ENCODE peak calls at places on chromosome 12, in ten cellular contexts. J is endothelial cell of umbilical vein, C is DND-41, I is H1, F is cardiac muscle cell, M is lower lobe of right lung, N is pancreas, G is upper lobe of left lung, Z is heart left ventricle, O is breast epithelium. B is an unnamed sample. For H3K4me1 and H3K36me3, the result is how much of the 10 kb centered on the place peaks cover.

GRCh38 chr12:48000878-48001321 is 3.4 kb downstream of the COL2A1 start:
- DNase-seq in M (no peak), N (no peak), O (peak), G (peak), J (peak), C (no peak), F (peak), Z (peak), I (no peak), B (no peak)

GRCh38 chr12:128818065-128819022 is 5.4 kb downstream of the SLC15A4 start:
- DNase-seq in J (no peak), O (no peak), G (no peak), C (no peak), M (no peak), I (no peak), Z (no peak), F (peak), N (no peak), B (no peak)

GRCh38 chr12:123131879-123132402 is 18.9 kb downstream of the PITPNM2 start:
- DNase-seq in Z (peak), N (no peak), C (peak), O (peak), G (peak), F (no peak), I (no peak), J (no peak), M (peak), B (peak)

GRCh38 chr12:10829994-10830393 is 3.8 kb upstream of the TAS2R10 start:
- DNase-seq in M (no peak), N (no peak), C (no peak), I (no peak), Z (no peak), J (no peak), G (no peak), O (no peak), F (peak), B (no peak)

GRCh38 chr12:68317047-68317667 is 15.0 kb downstream of the MDM1 start:
- DNase-seq in F (peak), N (peak), G (no peak), I (no peak), C (peak), M (no peak), J (peak), O (no peak), Z (no peak), B (peak)

GRCh38 chr12:114399664-114400211 is 6.2 kb downstream of the TBX5 start:
- DNase-seq in J (no peak), O (no peak), C (no peak), Z (no peak), M (no peak), G (no peak), N (no peak), F (peak), I (peak), B (no peak)

GRCh38 chr12:54428050-54429013 is 9.3 kb upstream of the ITGA5 start:
- DNase-seq in O (no peak), F (peak), Z (no peak), C (no peak), G (peak), N (no peak), J (peak), I (no peak), M (no peak), B (no peak)

GRCh38 chr12:94290353-94290752 is 142.0 kb downstream of the PLXNC1 start:
- DNase-seq in Z (peak), O (no peak), J (no peak), C (no peak), M (no peak), F (no peak), I (no peak), G (peak), N (no peak), B (no peak)

GRCh38 chr12:32230607-32230982 is 123.9 kb downstream of the BICD1 start:
- DNase-seq in O (no peak), Z (no peak), C (no peak), M (no peak), G (no peak), J (no peak), I (no peak), F (no peak), N (no peak), B (no peak)

GRCh38 chr12:17665839-17666238 is 424.2 kb downstream of the RERGL start:
- DNase-seq in O (no peak), N (no peak), G (no peak), M (no peak), C (no peak), F (no peak), I (no peak), J (no peak), Z (no peak), B (no peak)

GRCh38 chr12:28127455-28127854 is 62.8 kb upstream of the CCDC91 start:
- DNase-seq in M (no peak), I (no peak), J (no peak), N (no peak), F (no peak), G (no peak), Z (no peak), C (no peak), O (no peak), B (no peak)

GRCh38 chr12:52895726-52896189 is 9.1 kb downstream of the KRT8 start:
- DNase-seq in Z (no peak), C (no peak), M (no peak), N (no peak), G (no peak), J (no peak), I (no peak), O (no peak), F (no peak), B (no peak)

GRCh38 chr12:13465641-13466040 is 269.1 kb downstream of the EMP1 start:
- DNase-seq in C (no peak), G (no peak), N (no peak), O (no peak), J (no peak), M (no peak), F (peak), Z (peak), I (no peak), B (no peak)

GRCh38 chr12:123148223-123148622 is 2.7 kb downstream of the PITPNM2 start:
- DNase-seq in N (no peak), M (no peak), C (no peak), G (no peak), Z (no peak), I (no peak), F (no peak), O (no peak), J (no peak), B (no peak)

GRCh38 chr12:53596920-53597363 is 29.2 kb downstream of the ATF7 start:
- DNase-seq in G (no peak), O (no peak), N (no peak), J (peak), Z (no peak), F (peak), C (no peak), I (no peak), M (no peak), B (no peak)

GRCh38 chr12:118126119-118126757 is 9.7 kb upstream of the PEBP1 start:
- DNase-seq in J (no peak), N (peak), M (peak), I (no peak), G (peak), O (peak), Z (peak), F (no peak), C (no peak), B (no peak)

GRCh38 chr12:7141351-7142005 is 11.3 kb downstream of the CLSTN3 start:
- DNase-seq in M (no peak), J (no peak), Z (no peak), F (no peak), C (no peak), N (no peak), O (no peak), I (no peak), G (no peak), B (no peak)

GRCh38 chr12:39441189-39441962 is 1.5 kb downstream of the KIF21A start:
- DNase-seq in O (no peak), N (no peak), G (no peak), F (no peak), J (no peak), Z (no peak), C (no peak), M (no peak), I (no peak), B (no peak)

GRCh38 chr12:80778005-80778541 is 61.4 kb downstream of the MYF5 start:
- DNase-seq in G (peak), I (no peak), J (peak), C (peak), M (no peak), N (peak), O (peak), F (peak), Z (peak), B (no peak)

GRCh38 chr12:30417697-30418231 is 277.9 kb downstream of the IPO8 start:
- DNase-seq in C (no peak), G (no peak), J (peak), Z (peak), O (no peak), I (no peak), F (peak), N (no peak), M (no peak), B (no peak)

GRCh38 chr12:52774629-52775250 is 2.4 kb downstream of the KRT76 start:
- DNase-seq in I (no peak), Z (no peak), F (no peak), O (no peak), M (no peak), N (no peak), C (no peak), J (no peak), G (no peak), B (no peak)

GRCh38 chr12:16281157-16281556 is 3.7 kb upstream of the SLC15A5 start:
- DNase-seq in I (no peak), M (no peak), G (no peak), F (peak), O (no peak), J (no peak), C (no peak), Z (no peak), N (no peak), B (no peak)

GRCh38 chr12:30423330-30423729 is 272.3 kb downstream of the IPO8 start:
- DNase-seq in O (no peak), G (no peak), Z (no peak), J (no peak), C (no peak), M (no peak), N (no peak), F (no peak), I (no peak), B (no peak)

GRCh38 chr12:47903151-47903611 is 1.6 kb downstream of the VDR start:
- DNase-seq in J (no peak), M (peak), G (peak), F (peak), Z (no peak), I (no peak), O (no peak), N (no peak), C (no peak), B (no peak)

GRCh38 chr12:25051583-25052190 is 102.8 kb upstream of the BCAT1 start:
- DNase-seq in N (no peak), C (peak), M (peak), J (no peak), Z (no peak), I (no peak), F (no peak), O (no peak), G (peak), B (peak)

GRCh38 chr12:30753233-30753632 is 1.5 kb downstream of the CAPRIN2 start:
- DNase-seq in M (no peak), C (peak), G (no peak), F (peak), O (no peak), Z (no peak), J (peak), N (no peak), I (no peak), B (peak)

GRCh38 chr12:30828686-30829085 is 73.9 kb upstream of the CAPRIN2 start:
- DNase-seq in O (no peak), C (no peak), Z (no peak), N (no peak), J (no peak), I (no peak), F (no peak), G (no peak), M (no peak), B (no peak)

GRCh38 chr12:19316420-19316819 is 122.9 kb upstream of the AEBP2 start:
- DNase-seq in F (peak), G (no peak), J (peak), I (no peak), M (no peak), Z (no peak), N (no peak), C (no peak), O (no peak), B (no peak)

GRCh38 chr12:98812225-98812624 is 167.1 kb downstream of the APAF1 start:
- DNase-seq in M (no peak), I (no peak), F (no peak), J (no peak), N (no peak), C (no peak), Z (no peak), G (no peak), O (no peak), B (no peak)

GRCh38 chr12:96015672-96016071 is 19.5 kb upstream of the HAL start:
- DNase-seq in O (no peak), M (no peak), F (peak), Z (peak), G (no peak), I (no peak), J (peak), C (no peak), N (peak), B (no peak)

GRCh38 chr12:28222959-28223662 is 32.9 kb downstream of the CCDC91 start:
- DNase-seq in J (no peak), N (no peak), C (no peak), G (no peak), I (no peak), F (no peak), Z (no peak), O (no peak), M (no peak), B (peak)

GRCh38 chr12:77113971-77114370 is 48.6 kb upstream of the E2F7 start:
- DNase-seq in Z (no peak), N (no peak), M (no peak), I (no peak), G (no peak), O (no peak), J (peak), C (no peak), F (no peak), B (no peak)

GRCh38 chr12:124386661-124387509 is 92.0 kb downstream of the RFLNA start:
- DNase-seq in I (no peak), M (no peak), C (no peak), F (no peak), N (peak), Z (peak), G (no peak), O (no peak), J (peak), B (no peak)

GRCh38 chr12:124386059-124386458 is 91.2 kb downstream of the RFLNA start:
- DNase-seq in M (no peak), N (no peak), G (no peak), I (no peak), Z (peak), C (no peak), O (no peak), F (peak), J (no peak), B (no peak)

GRCh38 chr12:124385219-124385969 is 90.5 kb downstream of the RFLNA start:
- DNase-seq in O (no peak), C (no peak), Z (no peak), J (no peak), I (no peak), F (peak), N (no peak), G (no peak), M (no peak), B (no peak)

GRCh38 chr12:124383028-124383427 is 88.1 kb downstream of the RFLNA start:
- DNase-seq in I (no peak), Z (no peak), G (no peak), C (no peak), F (no peak), M (no peak), J (no peak), O (no peak), N (no peak), B (no peak)

DNA sequence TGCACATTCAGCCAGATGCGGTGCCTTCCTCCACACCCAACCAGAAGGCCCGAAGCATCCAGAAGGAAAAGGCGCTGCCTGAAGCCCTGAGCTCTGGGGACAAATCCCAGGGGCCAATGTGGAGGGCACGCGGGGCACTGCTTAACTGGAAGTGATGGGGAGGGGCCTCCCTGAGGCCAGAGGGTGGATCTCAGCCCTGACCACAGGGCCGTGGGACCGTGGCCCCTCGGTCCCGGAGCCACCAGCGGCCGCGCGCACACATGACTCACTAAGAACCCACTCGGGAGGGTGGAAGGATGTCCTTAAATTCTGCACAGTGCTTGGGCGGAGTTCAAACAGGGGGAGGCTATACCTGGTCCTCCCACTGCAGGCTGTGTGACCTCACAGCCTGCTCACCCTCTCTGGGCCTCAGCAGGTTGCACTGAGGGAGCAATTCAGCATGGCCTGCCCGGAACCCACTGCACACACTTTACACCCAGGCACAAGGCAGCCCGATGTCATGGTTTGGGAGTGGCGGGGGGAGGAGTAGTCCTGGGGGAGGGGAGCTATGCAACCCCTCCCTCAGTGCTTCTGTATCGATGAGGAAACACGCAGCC is 89.5 kb downstream of the RFLNA start:
- DNase-seq in F (no peak), G (no peak), N (no peak), O (no peak), C (no peak), M (no peak), I (no peak), J (no peak), Z (no peak), B (no peak)
- H3K4me1 ChIP-seq in F (under half), G (half or more), N (under half), O (under half), C (under half), M (half or more), I (under half), J (half or more), Z (half or more), B (under half)

DNA sequence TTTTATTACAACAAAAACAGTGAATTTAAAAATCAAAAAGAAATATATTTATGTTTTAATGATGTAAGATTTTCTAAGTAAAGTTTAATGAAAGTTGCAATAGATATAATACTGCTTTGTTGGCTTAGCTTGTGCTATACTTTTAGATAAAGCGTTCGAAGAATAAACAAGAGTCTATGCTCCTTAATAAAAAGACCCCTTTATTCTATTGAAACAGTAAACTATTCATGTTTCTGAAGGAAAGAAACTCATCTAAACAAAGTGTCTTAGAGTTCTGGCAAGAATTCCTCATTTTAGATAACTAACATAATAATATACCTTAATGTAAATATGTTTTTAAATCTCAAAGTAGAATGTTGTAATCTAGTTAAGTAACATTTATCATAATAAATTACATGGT is 179.0 kb downstream of the RASSF9 start:
- DNase-seq in M (no peak), Z (no peak), F (no peak), G (no peak), I (no peak), C (no peak), J (no peak), O (no peak), N (no peak), B (no peak)
- H3K4me3 ChIP-seq in M (no peak), Z (no peak), F (no peak), G (no peak), I (no peak), C (no peak), J (no peak), O (no peak), N (no peak), B (no peak)

GRCh38 chr12:130876297-130876696 is 4.4 kb downstream of the RAN start:
- DNase-seq in F (no peak), J (no peak), O (no peak), N (no peak), I (no peak), Z (no peak), M (no peak), G (no peak), C (no peak), B (no peak)

GRCh38 chr12:130878193-130879185 is 6.6 kb downstream of the RAN start:
- DNase-seq in M (no peak), G (no peak), C (peak), I (no peak), F (no peak), N (no peak), Z (no peak), O (no peak), J (no peak), B (no peak)

GRCh38 chr12:130876758-130877157 is 4.9 kb downstream of the RAN start:
- DNase-seq in I (no peak), G (no peak), O (no peak), J (no peak), M (no peak), C (no peak), N (no peak), Z (no peak), F (no peak), B (no peak)

GRCh38 chr12:130879212-130879686 is 7.4 kb downstream of the RAN start:
- DNase-seq in I (no peak), Z (no peak), G (no peak), J (no peak), O (no peak), M (no peak), F (no peak), N (no peak), C (no peak), B (no peak)

GRCh38 chr12:130877333-130877732 is 5.5 kb downstream of the RAN start:
- DNase-seq in O (no peak), J (no peak), C (no peak), F (no peak), N (no peak), Z (no peak), G (no peak), M (no peak), I (no peak), B (no peak)
- H3K36me3 ChIP-seq in O (under half), J (under half), C (under half), F (under half), N (under half), Z (under half), G (under half), M (under half), I (under half), B (under half)

GRCh38 chr12:3134526-3135135 is 57.5 kb downstream of the TSPAN9 start:
- DNase-seq in Z (no peak), I (no peak), N (no peak), G (no peak), J (no peak), C (no peak), F (no peak), O (no peak), M (no peak), B (no peak)
- H3K4me1 ChIP-seq in Z (half or more), I (under half), N (under half), G (half or more), J (under half), C (under half), F (under half), O (under half), M (half or more), B (under half)

GRCh38 chr12:107912421-107913004 is 138.0 kb downstream of the ASCL4 start:
- DNase-seq in I (no peak), F (peak), G (peak), M (peak), O (peak), Z (peak), C (peak), N (peak), J (peak), B (peak)
- H3K4me3 ChIP-seq in I (peak), F (peak), G (peak), M (peak), O (no peak), Z (no peak), C (no peak), N (no peak), J (no peak), B (peak)

GRCh38 chr12:65892905-65893304 is 68.6 kb downstream of the HMGA2 start:
- DNase-seq in N (no peak), I (no peak), C (no peak), Z (no peak), J (peak), M (no peak), O (no peak), F (peak), G (no peak), B (no peak)

GRCh38 chr12:65895759-65896656 is 71.7 kb downstream of the HMGA2 start:
- DNase-seq in C (no peak), F (peak), Z (no peak), G (no peak), O (no peak), M (no peak), I (no peak), N (no peak), J (no peak), B (no peak)

GRCh38 chr12:65894624-65895023 is 70.3 kb downstream of the HMGA2 start:
- DNase-seq in C (no peak), J (no peak), N (no peak), G (no peak), F (no peak), O (no peak), I (no peak), M (no peak), Z (no peak), B (no peak)

GRCh38 chr12:65895031-65895430 is 70.7 kb downstream of the HMGA2 start:
- DNase-seq in J (no peak), Z (no peak), I (no peak), N (no peak), F (no peak), M (no peak), G (no peak), O (no peak), C (no peak), B (no peak)

GRCh38 chr12:65894127-65894526 is 69.8 kb downstream of the HMGA2 start:
- DNase-seq in N (no peak), M (no peak), J (no peak), O (no peak), I (no peak), G (no peak), Z (no peak), C (no peak), F (no peak), B (no peak)
- H3K36me3 ChIP-seq in N (under half), M (under half), J (under half), O (under half), I (under half), G (under half), Z (under half), C (under half), F (under half), B (under half)